ENCODE peak calls at places on chromosome 17, in five cellular contexts. One of them, this sample, is unnamed.

GRCh38 chr17:47707056-47707791 is 13.3 kb downstream of the TBKBP1 start:
- DNase-seq in AG09309: no peak
- DNase-seq in left ventricle myocardium inferior: no peak
- DNase-seq in GM23338: no peak
- DNase-seq in breast epithelium: no peak
- DNase-seq in this sample: no peak

GRCh38 chr17:63070031-63070430 is 104.0 kb downstream of the TANC2 start:
- DNase-seq in AG09309: no peak
- DNase-seq in breast epithelium: no peak
- DNase-seq in left ventricle myocardium inferior: no peak
- DNase-seq in GM23338: no peak
- DNase-seq in this sample: no peak

GRCh38 chr17:37642706-37643105 is 540 bp downstream of the DDX52 start:
- DNase-seq in GM23338: no peak
- DNase-seq in AG09309: no peak
- DNase-seq in breast epithelium: no peak
- DNase-seq in left ventricle myocardium inferior: no peak
- DNase-seq in this sample: no peak

GRCh38 chr17:56640116-56640515 is 46.6 kb downstream of the NOG start:
- DNase-seq in left ventricle myocardium inferior: no peak
- DNase-seq in GM23338: no peak
- DNase-seq in breast epithelium: no peak
- DNase-seq in AG09309: no peak
- DNase-seq in this sample: no peak

GRCh38 chr17:3502466-3502865 is 26.7 kb downstream of the ASPA start:
- DNase-seq in AG09309: no peak
- DNase-seq in left ventricle myocardium inferior: no peak
- DNase-seq in GM23338: no peak
- DNase-seq in breast epithelium: no peak
- DNase-seq in this sample: no peak

GRCh38 chr17:11787074-11787473 is 188.8 kb downstream of the DNAH9 start:
- DNase-seq in AG09309: no peak
- DNase-seq in left ventricle myocardium inferior: no peak
- DNase-seq in breast epithelium: no peak
- DNase-seq in GM23338: no peak
- DNase-seq in this sample: no peak

GRCh38 chr17:74043976-74044375 is 159.5 kb upstream of the RPL38 start:
- DNase-seq in GM23338: no peak
- DNase-seq in breast epithelium: peak; percentile 23
- DNase-seq in AG09309: no peak
- DNase-seq in left ventricle myocardium inferior: no peak
- DNase-seq in this sample: no peak

GRCh38 chr17:37791434-37791833 is 46.6 kb upstream of the HNF1B start:
- DNase-seq in left ventricle myocardium inferior: no peak
- DNase-seq in breast epithelium: no peak
- DNase-seq in AG09309: peak; percentile 62
- DNase-seq in GM23338: peak; percentile 59
- DNase-seq in this sample: peak; percentile 82

GRCh38 chr17:68396795-68397536 is 60.3 kb downstream of the WIPI1 start:
- DNase-seq in left ventricle myocardium inferior: no peak
- DNase-seq in AG09309: no peak
- DNase-seq in GM23338: no peak
- DNase-seq in breast epithelium: no peak
- DNase-seq in this sample: no peak

GRCh38 chr17:68399638-68400403 is 57.5 kb downstream of the WIPI1 start:
- DNase-seq in breast epithelium: no peak
- DNase-seq in GM23338: no peak
- DNase-seq in left ventricle myocardium inferior: no peak
- DNase-seq in AG09309: no peak
- DNase-seq in this sample: no peak

GRCh38 chr17:68401288-68401687 is 56.0 kb downstream of the WIPI1 start:
- DNase-seq in AG09309: no peak
- DNase-seq in left ventricle myocardium inferior: no peak
- DNase-seq in GM23338: no peak
- DNase-seq in breast epithelium: no peak
- DNase-seq in this sample: no peak

GRCh38 chr17:68400404-68400735 is 56.9 kb downstream of the WIPI1 start:
- DNase-seq in AG09309: no peak
- DNase-seq in GM23338: no peak
- DNase-seq in left ventricle myocardium inferior: no peak
- DNase-seq in breast epithelium: no peak
- DNase-seq in this sample: no peak

DNA sequence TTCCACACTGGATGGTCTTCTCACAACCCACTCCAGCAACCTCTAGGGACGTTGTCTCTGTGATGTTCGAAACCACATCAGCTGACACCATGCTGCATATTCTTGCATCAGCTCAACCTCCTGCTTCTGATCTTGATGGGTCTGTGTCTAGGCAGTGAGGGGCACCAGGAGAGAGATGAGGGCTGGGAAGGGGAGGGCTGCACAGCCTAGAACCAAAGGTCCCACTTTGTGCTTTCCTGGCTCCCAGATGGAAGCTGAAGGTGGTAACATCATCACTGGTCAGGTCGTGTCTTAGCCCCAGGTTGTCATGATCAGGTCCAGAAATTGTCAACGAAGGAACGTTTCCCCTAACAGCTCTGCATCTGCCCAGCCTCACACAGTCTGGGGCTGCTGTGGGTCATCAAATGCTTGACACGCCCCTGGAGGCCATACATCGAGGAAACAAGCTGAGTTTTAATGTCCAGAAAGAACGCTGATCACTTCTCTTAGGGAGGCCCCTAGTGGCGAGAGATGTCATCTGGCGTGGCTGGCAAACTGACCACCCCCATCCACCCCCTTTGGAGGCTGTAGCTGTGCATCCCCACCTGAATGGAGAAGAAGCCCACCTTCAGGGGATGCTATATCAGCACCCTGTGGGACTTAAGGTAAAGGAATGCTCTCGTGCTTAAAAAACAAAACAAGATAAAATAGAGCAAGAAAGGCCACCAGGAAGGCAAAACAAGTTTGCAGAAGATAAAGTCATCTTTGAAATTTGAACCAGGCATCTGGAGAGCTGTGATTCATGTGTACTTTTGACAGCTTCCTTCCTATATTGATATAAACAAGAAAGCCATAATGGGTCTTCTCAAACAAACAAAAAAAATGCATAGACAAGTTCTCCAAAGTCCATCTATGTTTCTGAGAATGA is 58.3 kb downstream of the WIPI1 start:
- DNase-seq in left ventricle myocardium inferior: peak; percentile 49
- DNase-seq in breast epithelium: no peak
- DNase-seq in GM23338: peak; percentile 90
- DNase-seq in AG09309: no peak
- DNase-seq in this sample: no peak
- H3K4me3 ChIP-seq in left ventricle myocardium inferior: no peak overlapping the region
- H3K4me3 ChIP-seq in breast epithelium: no peak overlapping the region
- H3K4me3 ChIP-seq in GM23338: no peak overlapping the region
- H3K4me3 ChIP-seq in AG09309: no peak overlapping the region
- H3K4me3 ChIP-seq in this sample: no peak overlapping the region

GRCh38 chr17:15261063-15261817 is 3.9 kb downstream of the PMP22 start:
- DNase-seq in AG09309: no peak
- DNase-seq in GM23338: peak; percentile 77
- DNase-seq in breast epithelium: peak; percentile 52
- DNase-seq in left ventricle myocardium inferior: peak; percentile 48
- DNase-seq in this sample: no peak
- TF ChIP-seq CTCF in AG09309: peak; percentile 41
- TF ChIP-seq CTCF in GM23338: no peak
- TF ChIP-seq CTCF in breast epithelium: no peak
- TF ChIP-seq CTCF in left ventricle myocardium inferior: peak; percentile 34
- TF ChIP-seq CTCF in this sample: peak; percentile 17

GRCh38 chr17:67830440-67830839 is 5.1 kb downstream of the BPTF start:
- DNase-seq in AG09309: no peak
- DNase-seq in left ventricle myocardium inferior: no peak
- DNase-seq in GM23338: peak; percentile 52
- DNase-seq in breast epithelium: no peak
- DNase-seq in this sample: no peak
- H3K4me3 ChIP-seq in AG09309: no peak overlapping the region
- H3K4me3 ChIP-seq in left ventricle myocardium inferior: no peak overlapping the region
- H3K4me3 ChIP-seq in GM23338: peak overlapping the region; percentile 95
- H3K4me3 ChIP-seq in breast epithelium: peak overlapping the region; percentile 37
- H3K4me3 ChIP-seq in this sample: no peak overlapping the region

GRCh38 chr17:61291457-61292311 is 108.0 kb upstream of the TBX2 start:
- DNase-seq in GM23338: no peak
- DNase-seq in breast epithelium: no peak
- DNase-seq in AG09309: no peak
- DNase-seq in left ventricle myocardium inferior: no peak
- DNase-seq in this sample: no peak

GRCh38 chr17:61294777-61295176 is 104.9 kb upstream of the TBX2 start:
- DNase-seq in left ventricle myocardium inferior: no peak
- DNase-seq in AG09309: no peak
- DNase-seq in breast epithelium: no peak
- DNase-seq in GM23338: no peak
- DNase-seq in this sample: peak; percentile 31

GRCh38 chr17:61299517-61300513 is 99.8 kb upstream of the TBX2 start:
- DNase-seq in breast epithelium: no peak
- DNase-seq in left ventricle myocardium inferior: no peak
- DNase-seq in AG09309: no peak
- DNase-seq in GM23338: no peak
- DNase-seq in this sample: no peak

GRCh38 chr17:61294286-61294685 is 105.4 kb upstream of the TBX2 start:
- DNase-seq in GM23338: no peak
- DNase-seq in left ventricle myocardium inferior: no peak
- DNase-seq in breast epithelium: peak; percentile 32
- DNase-seq in AG09309: no peak
- DNase-seq in this sample: no peak

GRCh38 chr17:61296058-61296457 is 103.6 kb upstream of the TBX2 start:
- DNase-seq in GM23338: no peak
- DNase-seq in breast epithelium: no peak
- DNase-seq in left ventricle myocardium inferior: no peak
- DNase-seq in AG09309: no peak
- DNase-seq in this sample: no peak
- TF ChIP-seq CTCF in GM23338: no peak
- TF ChIP-seq CTCF in breast epithelium: no peak
- TF ChIP-seq CTCF in left ventricle myocardium inferior: no peak
- TF ChIP-seq CTCF in AG09309: no peak
- TF ChIP-seq CTCF in this sample: no peak

GRCh38 chr17:61409301-61410099 is 9.9 kb downstream of the TBX2 start:
- DNase-seq in AG09309: no peak
- DNase-seq in GM23338: peak; percentile 73
- DNase-seq in left ventricle myocardium inferior: no peak
- DNase-seq in breast epithelium: peak; percentile 41
- DNase-seq in this sample: no peak
- H3K4me3 ChIP-seq in AG09309: peak overlapping the region; percentile 34
- H3K4me3 ChIP-seq in GM23338: peak overlapping the region; percentile 46
- H3K4me3 ChIP-seq in left ventricle myocardium inferior: peak overlapping the region; percentile 77
- H3K4me3 ChIP-seq in breast epithelium: peak overlapping the region; percentile 69
- H3K4me3 ChIP-seq in this sample: peak overlapping the region; percentile 57

This sample was measured in epithelial cell of proximal tubule.